ENCODE peak calls at places on chromosomes 11 and 22, in five cellular contexts. H is tibial artery, U is lower lobe of right lung, M is trophoblast cell, T is psoas muscle. W is an unnamed sample.

GRCh38 chr11:125071831-125072209 is 8.7 kb downstream of the SLC37A2 start:
- DNase-seq in H (no peak), U (no peak), M (no peak), T (no peak), W (no peak)

GRCh38 chr11:65646921-65647701 is 9.2 kb downstream of the SIPA1 start:
- DNase-seq in H (peak; percentile 84), U (peak; percentile 64), M (peak; percentile 53), T (peak; percentile 59), W (no peak)

GRCh38 chr11:113470233-113470632 is 5.0 kb downstream of the DRD2 start:
- DNase-seq in H (no peak), U (no peak), M (no peak), T (no peak), W (no peak)

GRCh38 chr11:77999446-77999845 is 5.0 kb upstream of the INTS4 start:
- DNase-seq in H (no peak), U (no peak), M (no peak), T (no peak), W (no peak)

GRCh38 chr11:114160884-114161283 is 101.4 kb downstream of the ZBTB16 start:
- DNase-seq in H (no peak), U (no peak), M (no peak), T (peak; percentile 73), W (no peak)

GRCh38 chr11:68116892-68117435 is 4.2 kb downstream of the CHKA start:
- DNase-seq in H (no peak), U (no peak), M (no peak), T (no peak), W (no peak)

GRCh38 chr11:19370100-19370861 is 129.5 kb upstream of the E2F8 start:
- DNase-seq in H (peak; percentile 88), U (no peak), M (peak; percentile 87), T (peak; percentile 83), W (no peak)

GRCh38 chr11:9315078-9315688 is 790 bp upstream of the TMEM41B start:
- DNase-seq in H (no peak), U (peak; percentile 55), M (no peak), T (no peak), W (peak; percentile 36)

GRCh38 chr11:105588001-105588400 is 21.9 kb upstream of the GRIA4 start:
- DNase-seq in H (no peak), U (no peak), M (no peak), T (no peak), W (no peak)

GRCh38 chr11:118194835-118195627 is 18.6 kb upstream of the SCN2B start:
- DNase-seq in H (peak; percentile 77), U (peak; percentile 78), M (no peak), T (peak; percentile 91), W (no peak)

GRCh38 chr22:30305519-30305905 is 16.2 kb upstream of the CASTOR1 start:
- DNase-seq in H (peak; percentile 86), U (no peak), M (no peak), T (peak; percentile 84), W (no peak)
- H3K4me3 ChIP-seq in H (no peak overlapping the region), U (peak overlapping the region; percentile 19), M (no peak overlapping the region), T (no peak overlapping the region), W (no peak overlapping the region)

GRCh38 chr22:19454156-19454555 is 6.6 kb upstream of the C22orf39 start:
- DNase-seq in H (no peak), U (no peak), M (no peak), T (no peak), W (no peak)

GRCh38 chr22:19456541-19456940 is 9.0 kb upstream of the C22orf39 start:
- DNase-seq in H (no peak), U (no peak), M (no peak), T (no peak), W (no peak)

GRCh38 chr22:19453718-19454117 is 6.2 kb upstream of the C22orf39 start:
- DNase-seq in H (no peak), U (no peak), M (no peak), T (no peak), W (no peak)

GRCh38 chr22:19455033-19455432 is 7.5 kb upstream of the C22orf39 start:
- DNase-seq in H (no peak), U (no peak), M (no peak), T (no peak), W (no peak)

GRCh38 chr22:19455585-19456370 is 8.3 kb upstream of the C22orf39 start:
- DNase-seq in H (no peak), U (no peak), M (no peak), T (no peak), W (no peak)
- H3K4me1 ChIP-seq in H (no peaks in the 10 kb centered on the region), U (no peaks in the 10 kb centered on the region), M (no peaks in the 10 kb centered on the region), T (no peaks in the 10 kb centered on the region), W (peaks cover 4% of the 10 kb centered on the region)

GRCh38 chr11:66676279-66676919 is 1.3 kb downstream of the RBM4B start:
- DNase-seq in H (peak; percentile 35), U (no peak), M (no peak), T (no peak), W (no peak)
- H3K4me3 ChIP-seq in H (peak overlapping the region; percentile 63), U (peak overlapping the region; percentile 85), M (no peak overlapping the region), T (peak overlapping the region; percentile 86), W (no peak overlapping the region)

GRCh38 chr11:64444838-64445441 is 86.0 kb downstream of the RPS6KA4 start:
- DNase-seq in H (no peak), U (no peak), M (no peak), T (no peak), W (no peak)
- H3K4me1 ChIP-seq in H (peaks cover 27% of the 10 kb centered on the region), U (peaks cover 16% of the 10 kb centered on the region), M (peaks cover 15% of the 10 kb centered on the region), T (peaks cover 17% of the 10 kb centered on the region), W (peaks cover 9% of the 10 kb centered on the region)

GRCh38 chr11:62622476-62622875 is 690 bp upstream of the B3GAT3 start:
- DNase-seq in H (no peak), U (no peak), M (no peak), T (no peak), W (no peak)
- H3K4me3 ChIP-seq in H (peak overlapping the region; percentile 79), U (peak overlapping the region; percentile 79), M (no peak overlapping the region), T (peak overlapping the region; percentile 79), W (peak overlapping the region; percentile 79)

GRCh38 chr22:20425821-20426615 is 11.6 kb downstream of the SCARF2 start:
- DNase-seq in H (no peak), U (no peak), M (no peak), T (no peak), W (no peak)
- H3K4me1 ChIP-seq in H (peaks cover 15% of the 10 kb centered on the region), U (peaks cover 38% of the 10 kb centered on the region), M (peaks cover 6% of the 10 kb centered on the region), T (peaks cover 17% of the 10 kb centered on the region), W (no peaks in the 10 kb centered on the region)

GRCh38 chr11:72039108-72039850 is 40.6 kb downstream of the IL18BP start:
- DNase-seq in H (peak; percentile 78), U (peak; percentile 80), M (no peak), T (no peak), W (no peak)

GRCh38 chr11:72040497-72041363 is 39.6 kb downstream of the NUMA1 start:
- DNase-seq in H (peak; percentile 98), U (peak; percentile 95), M (peak; percentile 20), T (peak; percentile 97), W (peak; percentile 97)

GRCh38 chr11:72036687-72037086 is 38.0 kb downstream of the IL18BP start:
- DNase-seq in H (no peak), U (no peak), M (no peak), T (no peak), W (no peak)

GRCh38 chr11:72038491-72038890 is 39.8 kb downstream of the IL18BP start:
- DNase-seq in H (peak; percentile 91), U (no peak), M (no peak), T (peak; percentile 83), W (no peak)

DNA sequence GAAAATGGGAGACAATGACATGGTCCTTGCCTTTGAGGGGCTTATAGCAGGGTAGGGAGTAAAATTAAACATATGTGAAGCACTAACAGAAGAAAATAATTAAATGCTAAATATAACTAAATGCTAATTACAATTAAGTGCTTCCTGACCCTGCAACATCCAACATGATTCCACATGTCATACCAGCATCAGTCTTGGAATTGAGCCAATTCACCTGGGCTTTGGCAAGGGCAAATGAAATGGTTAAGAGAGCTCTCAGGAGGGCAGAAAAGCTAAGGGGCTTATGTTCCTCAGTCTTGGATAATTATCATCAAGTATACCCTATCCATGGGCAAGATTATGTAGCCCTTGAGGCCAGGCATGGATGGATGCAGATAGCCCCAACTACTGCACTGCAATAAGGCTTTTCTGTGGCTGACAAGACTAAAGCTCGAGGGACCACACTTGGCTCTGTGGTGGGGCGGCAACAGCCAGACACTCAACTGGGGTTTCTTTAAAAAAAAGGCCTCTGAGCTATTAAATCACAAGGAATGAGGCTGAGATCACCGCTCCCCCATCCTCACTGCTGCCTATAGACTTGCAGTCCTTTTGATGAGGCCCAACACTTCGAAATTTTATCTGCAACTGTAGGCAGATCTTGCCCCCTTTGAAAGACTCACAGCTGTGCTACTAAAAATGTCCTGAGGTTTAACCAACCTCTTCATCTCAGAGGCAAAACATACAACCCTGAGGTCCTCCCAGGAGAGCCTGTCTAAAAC is 39.0 kb downstream of the IL18BP start:
- DNase-seq in H (no peak), U (no peak), M (no peak), T (peak; percentile 63), W (no peak)
- H3K4me3 ChIP-seq in H (peak overlapping the region; percentile 54), U (peak overlapping the region; percentile 57), M (no peak overlapping the region), T (peak overlapping the region; percentile 86), W (no peak overlapping the region)